ENCODE peak calls at places on chromosomes 5 and 9, in five cellular contexts. H, J, X, Y and A are unnamed samples.
A peak's percentile ranks its signal among the peaks of the same experiment; 100 is the strongest.

GRCh38 chr9:84254972-84255371 is 85.6 kb downstream of the SLC28A3 start:
- DNase-seq in H (no peak), J (peak; percentile 57), X (peak; percentile 39), Y (peak; percentile 57), A (no peak)

GRCh38 chr5:139273322-139273571 is 20.3 kb upstream of the MATR3 start:
- DNase-seq in H (no peak), J (no peak), X (no peak), Y (peak; percentile 52), A (no peak)

GRCh38 chr5:96651948-96652753 is 10.0 kb upstream of the CAST start:
- DNase-seq in H (no peak), J (no peak), X (no peak), Y (no peak), A (no peak)

GRCh38 chr9:81656004-81656403 is 33.3 kb downstream of the TLE1 start:
- DNase-seq in H (no peak), J (no peak), X (no peak), Y (no peak), A (no peak)

GRCh38 chr5:142520885-142521284 is 165.0 kb downstream of the FGF1 start:
- DNase-seq in H (no peak), J (peak; percentile 5), X (no peak), Y (no peak), A (no peak)

GRCh38 chr9:92613268-92614122 is 56.4 kb downstream of the IPPK start:
- DNase-seq in H (no peak), J (no peak), X (no peak), Y (no peak), A (no peak)

GRCh38 chr5:96609369-96609768 is 52.8 kb upstream of the CAST start:
- DNase-seq in H (no peak), J (no peak), X (no peak), Y (no peak), A (no peak)

GRCh38 chr9:135905380-135906282 is 1.7 kb downstream of the CAMSAP1 start:
- DNase-seq in H (no peak), J (peak; percentile 78), X (no peak), Y (peak; percentile 76), A (no peak)

GRCh38 chr5:59171131-59171530 is 588.3 kb downstream of the RAB3C start:
- DNase-seq in H (no peak), J (no peak), X (no peak), Y (no peak), A (no peak)

DNA sequence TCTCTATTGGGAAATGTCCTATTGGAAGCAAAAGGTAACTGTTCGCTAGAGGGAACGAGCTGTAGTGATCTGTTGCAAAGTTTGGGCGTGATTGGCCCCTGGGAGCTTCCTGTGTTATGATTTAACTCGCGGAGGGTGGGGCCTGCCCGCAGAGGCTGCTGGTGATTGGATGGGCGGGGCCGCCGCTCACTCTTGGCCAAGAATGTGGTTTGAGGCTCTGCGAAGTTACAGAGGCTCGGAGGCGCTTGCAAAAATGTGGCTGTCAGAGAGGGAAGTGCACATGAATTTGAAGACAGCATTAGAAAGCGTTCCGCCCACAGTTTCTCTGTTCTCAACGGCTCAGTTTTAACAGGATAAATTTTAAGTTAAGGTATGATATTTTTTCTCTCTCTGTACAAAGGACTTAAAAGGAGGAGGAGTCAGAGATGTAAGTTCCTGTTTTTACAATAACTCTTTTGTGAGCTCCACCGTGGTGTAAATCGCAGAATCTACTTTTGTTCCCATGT is 46.9 kb downstream of the CNTRL start:
- DNase-seq in H (peak; percentile 92), J (peak; percentile 91), X (peak; percentile 99), Y (peak; percentile 98), A (peak; percentile 86)
- TF ChIP-seq CTCF in H (no peak), J (no peak), X (peak; percentile 67), Y (peak; percentile 67), A (no peak)

DNA sequence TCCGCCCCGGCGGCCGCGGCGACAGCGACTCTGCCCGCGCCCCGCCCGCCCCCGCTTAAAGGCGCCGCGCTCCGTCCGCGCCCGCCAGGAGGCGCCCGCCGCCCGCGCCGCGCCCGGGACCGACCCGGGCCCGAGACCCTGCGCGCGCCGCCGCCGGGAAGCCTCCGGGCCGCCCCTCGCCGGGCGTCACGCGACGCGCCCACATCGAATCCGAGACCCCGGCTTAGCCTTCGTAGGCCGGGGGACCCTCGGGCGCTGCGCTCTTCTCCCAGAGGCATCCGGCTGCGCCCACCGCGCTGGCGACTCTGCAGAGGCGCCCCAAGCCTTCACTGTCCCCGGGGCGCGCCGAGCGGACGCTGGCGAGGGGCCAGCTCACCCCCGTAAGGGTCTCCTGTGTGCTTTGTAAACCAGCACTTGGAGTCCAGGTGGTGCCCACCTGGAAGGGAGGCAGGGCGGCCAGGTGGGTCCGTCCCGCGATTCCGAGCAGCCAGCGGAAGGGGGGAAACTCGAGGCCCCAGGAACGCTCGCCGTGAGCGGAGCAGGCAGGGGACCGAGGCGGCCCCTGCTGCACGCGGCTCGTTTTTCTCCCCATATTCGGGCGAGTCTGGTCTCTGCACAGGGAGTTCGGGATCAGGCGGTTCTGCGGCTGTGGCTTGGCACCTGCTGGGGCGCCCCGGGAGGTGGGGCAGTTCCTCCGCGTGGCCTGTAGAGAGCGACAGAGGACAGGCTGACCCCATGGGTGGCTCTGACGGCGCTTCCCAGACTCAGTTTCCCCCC is 432 bp upstream of the ABCA2 start:
- DNase-seq in H (peak; percentile 85), J (peak; percentile 61), X (peak; percentile 77), Y (no peak), A (peak; percentile 83)
- TF ChIP-seq CTCF in H (no peak), J (no peak), X (no peak), Y (peak; percentile 75), A (peak; percentile 78)

GRCh38 chr5:93088566-93088965 is 492.5 kb downstream of the NR2F1-AS1 start:
- DNase-seq in H (no peak), J (no peak), X (no peak), Y (no peak), A (no peak)

GRCh38 chr5:93090698-93091097 is 490.3 kb downstream of the NR2F1-AS1 start:
- DNase-seq in H (no peak), J (no peak), X (no peak), Y (no peak), A (no peak)

GRCh38 chr5:93096561-93096960 is 484.5 kb downstream of the NR2F1-AS1 start:
- DNase-seq in H (no peak), J (no peak), X (no peak), Y (no peak), A (no peak)

GRCh38 chr5:93088997-93089396 is 492.0 kb downstream of the NR2F1-AS1 start:
- DNase-seq in H (no peak), J (peak; percentile 12), X (no peak), Y (no peak), A (no peak)

GRCh38 chr5:93092349-93093105 is 488.5 kb downstream of the NR2F1-AS1 start:
- DNase-seq in H (no peak), J (peak; percentile 65), X (no peak), Y (peak; percentile 17), A (no peak)
- TF ChIP-seq CTCF in H (no peak), J (peak; percentile 74), X (peak; percentile 35), Y (peak; percentile 6), A (no peak)

DNA sequence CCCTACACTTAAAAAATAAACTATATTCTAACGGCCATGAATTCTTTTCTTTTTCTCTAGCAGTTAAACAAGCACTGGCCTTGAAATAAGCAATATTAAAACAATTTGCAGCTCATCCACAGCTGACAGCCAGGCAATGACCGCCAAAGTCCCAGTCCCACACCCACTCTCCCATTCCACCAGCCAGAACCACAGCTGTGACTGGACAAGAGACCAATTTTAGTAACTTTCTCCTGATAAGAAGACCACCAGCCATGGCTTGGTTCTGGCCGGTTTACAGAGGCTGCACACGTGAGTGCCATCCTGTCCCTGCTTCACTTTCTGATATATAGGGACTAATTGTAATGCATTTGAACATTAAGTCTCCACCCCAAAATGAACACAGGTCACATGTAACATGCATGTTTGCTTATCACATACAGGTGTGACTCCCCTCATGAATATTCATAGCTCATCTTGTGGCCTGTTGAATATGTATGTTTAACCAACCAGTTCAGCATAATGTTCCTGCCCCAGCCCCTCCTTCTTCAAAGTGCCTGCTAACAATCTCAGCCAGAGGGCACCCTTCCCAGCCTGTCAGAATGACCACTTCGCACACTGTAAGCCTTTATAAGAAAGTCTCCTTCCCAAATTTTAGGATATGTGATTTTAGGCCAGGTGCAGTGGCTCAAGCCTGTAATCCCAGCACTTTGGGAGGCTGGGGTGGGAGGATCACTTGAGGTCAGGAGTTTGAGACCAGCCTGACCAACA is 23.9 kb upstream of the FANCC start:
- DNase-seq in H (no peak), J (peak; percentile 22), X (no peak), Y (no peak), A (no peak)
- TF ChIP-seq CTCF in H (no peak), J (peak; percentile 34), X (peak; percentile 50), Y (no peak), A (peak; percentile 9)

DNA sequence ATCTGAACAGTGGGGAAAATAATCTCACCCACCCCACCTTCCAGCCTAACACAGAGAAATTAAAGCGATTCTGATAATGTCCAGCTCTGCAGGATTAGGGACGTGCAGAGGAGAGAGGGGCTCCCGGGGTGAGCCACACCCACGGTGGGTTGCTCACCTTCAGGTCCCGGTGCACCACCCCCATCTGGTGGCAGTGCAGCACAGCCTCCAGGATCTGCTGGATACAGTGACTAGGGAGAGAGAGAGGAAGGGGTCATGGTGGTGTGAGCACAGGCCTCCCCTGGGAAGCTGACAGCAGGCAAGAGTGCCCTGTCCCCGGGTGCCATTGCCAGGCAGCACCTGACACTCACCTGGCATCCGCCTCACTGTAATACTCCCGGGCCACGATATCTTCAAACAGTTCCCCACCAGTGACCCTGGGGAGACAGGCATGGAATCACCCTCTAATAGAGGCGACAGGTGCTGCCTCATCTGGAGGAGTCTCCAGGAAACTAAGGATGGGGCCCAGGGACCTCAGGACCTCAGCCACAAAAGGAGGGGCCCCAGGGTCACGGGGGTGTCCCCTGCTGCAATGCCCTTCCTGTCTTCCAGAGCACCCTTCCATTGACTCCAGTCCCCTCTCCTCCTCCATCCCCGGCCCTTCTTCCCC is 33.0 kb downstream of the CAMK2A start:
- DNase-seq in H (peak; percentile 51), J (no peak), X (no peak), Y (no peak), A (no peak)
- TF ChIP-seq CTCF in H (peak; percentile 27), J (peak; percentile 44), X (no peak), Y (no peak), A (no peak)

DNA sequence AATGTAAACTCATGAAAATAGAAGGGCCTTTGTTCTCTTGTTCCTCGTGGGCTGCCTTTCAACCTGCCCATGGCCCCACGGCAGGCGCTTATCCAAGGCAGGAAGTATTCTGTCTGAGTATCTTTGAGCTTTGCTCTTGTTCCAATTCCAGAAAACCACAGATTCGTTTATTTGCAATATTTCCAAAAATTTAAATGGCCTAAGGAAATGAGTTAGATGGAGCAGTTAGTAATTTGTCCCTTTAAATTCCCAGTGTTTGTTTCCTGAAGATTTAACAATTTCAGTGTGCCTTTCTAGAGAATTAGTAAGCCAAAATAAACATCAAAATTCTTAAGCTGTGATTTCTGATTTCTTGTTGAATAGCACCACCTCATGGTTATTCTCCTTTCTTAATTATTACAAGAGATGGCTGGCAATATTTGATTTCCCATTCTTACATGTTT is 299.4 kb upstream of the RASA1 start:
- DNase-seq in H (no peak), J (peak; percentile 94), X (peak; percentile 23), Y (peak; percentile 58), A (no peak)
- TF ChIP-seq CTCF in H (no peak), J (peak; percentile 91), X (peak; percentile 53), Y (peak; percentile 61), A (peak; percentile 15)

GRCh38 chr5:6758706-6759105 is 45.5 kb downstream of the TENT4A start:
- DNase-seq in H (no peak), J (no peak), X (no peak), Y (no peak), A (no peak)

GRCh38 chr5:6760003-6760402 is 46.8 kb downstream of the TENT4A start:
- DNase-seq in H (no peak), J (no peak), X (no peak), Y (no peak), A (no peak)

GRCh38 chr5:6760636-6761035 is 47.4 kb downstream of the TENT4A start:
- DNase-seq in H (no peak), J (no peak), X (no peak), Y (no peak), A (no peak)

GRCh38 chr5:6758201-6758600 is 45.0 kb downstream of the TENT4A start:
- DNase-seq in H (no peak), J (no peak), X (no peak), Y (no peak), A (no peak)

GRCh38 chr5:6759401-6759800 is 46.2 kb downstream of the TENT4A start:
- DNase-seq in H (no peak), J (peak; percentile 49), X (no peak), Y (no peak), A (no peak)
- TF ChIP-seq CTCF in H (no peak), J (peak; percentile 26), X (no peak), Y (no peak), A (no peak)